ENCODE peak calls at places on chromosomes 12 and 14, in five cellular contexts. One of them, this sample, is unnamed.

GRCh38 chr12:7959278-7960063 is 23.5 kb upstream of the SLC2A3 start:
- DNase-seq in kidney: no peak
- DNase-seq in HFFc6: no peak
- DNase-seq in foreskin fibroblast: peak
- DNase-seq in cardiac fibroblast: peak
- DNase-seq in this sample: peak

GRCh38 chr12:45112306-45112705 is 61.4 kb upstream of the DBX2 start:
- DNase-seq in kidney: no peak
- DNase-seq in HFFc6: no peak
- DNase-seq in foreskin fibroblast: no peak
- DNase-seq in cardiac fibroblast: no peak
- DNase-seq in this sample: no peak

GRCh38 chr12:75525263-75525662 is 13.9 kb upstream of the KRR1 start:
- DNase-seq in kidney: no peak
- DNase-seq in HFFc6: no peak
- DNase-seq in foreskin fibroblast: peak
- DNase-seq in cardiac fibroblast: peak
- DNase-seq in this sample: no peak

GRCh38 chr14:88599761-88600439 is 37.1 kb downstream of the ZC3H14 start:
- DNase-seq in kidney: no peak
- DNase-seq in HFFc6: no peak
- DNase-seq in foreskin fibroblast: no peak
- DNase-seq in cardiac fibroblast: no peak
- DNase-seq in this sample: no peak

GRCh38 chr12:58087428-58088117 is 146.2 kb downstream of the ATP23 start:
- DNase-seq in kidney: no peak
- DNase-seq in HFFc6: no peak
- DNase-seq in foreskin fibroblast: no peak
- DNase-seq in cardiac fibroblast: no peak
- DNase-seq in this sample: no peak

GRCh38 chr14:60878121-60878520 is 102.8 kb downstream of the TRMT5 start:
- DNase-seq in kidney: no peak
- DNase-seq in HFFc6: no peak
- DNase-seq in foreskin fibroblast: no peak
- DNase-seq in cardiac fibroblast: no peak
- DNase-seq in this sample: no peak

GRCh38 chr14:69351911-69352310 is 46.2 kb downstream of the ERH start:
- DNase-seq in kidney: no peak
- DNase-seq in HFFc6: no peak
- DNase-seq in foreskin fibroblast: no peak
- DNase-seq in cardiac fibroblast: no peak
- DNase-seq in this sample: no peak

GRCh38 chr12:31736472-31736871 is 7.7 kb upstream of the AMN1 start:
- DNase-seq in kidney: no peak
- DNase-seq in HFFc6: peak
- DNase-seq in foreskin fibroblast: peak
- DNase-seq in cardiac fibroblast: peak
- DNase-seq in this sample: no peak

GRCh38 chr14:102817318-102817717 is 40.1 kb downstream of the TRAF3 start:
- DNase-seq in kidney: no peak
- DNase-seq in HFFc6: no peak
- DNase-seq in foreskin fibroblast: no peak
- DNase-seq in cardiac fibroblast: no peak
- DNase-seq in this sample: no peak

GRCh38 chr12:30423330-30423729 is 272.3 kb downstream of the IPO8 start:
- DNase-seq in kidney: no peak
- DNase-seq in HFFc6: no peak
- DNase-seq in foreskin fibroblast: no peak
- DNase-seq in cardiac fibroblast: no peak
- DNase-seq in this sample: no peak

GRCh38 chr12:6627598-6627997 is 8.2 kb downstream of the LPAR5 start:
- DNase-seq in kidney: no peak
- DNase-seq in HFFc6: no peak
- DNase-seq in foreskin fibroblast: no peak
- DNase-seq in cardiac fibroblast: no peak
- DNase-seq in this sample: no peak

GRCh38 chr12:69252033-69252432 is 12.7 kb downstream of the CPSF6 start:
- DNase-seq in kidney: no peak
- DNase-seq in HFFc6: peak
- DNase-seq in foreskin fibroblast: peak
- DNase-seq in cardiac fibroblast: peak
- DNase-seq in this sample: no peak

This sample was measured in RWPE2.